ENCODE peak calls at places on chromosomes 1 and 21, in six cellular contexts. One of them, this sample, is unnamed.

GRCh38 chr1:9805006-9805526 is 18.7 kb downstream of the CLSTN1 start:
- DNase-seq in mammary epithelial cell: peak
- DNase-seq in GM20000: no peak
- DNase-seq in left ventricle myocardium inferior: no peak
- DNase-seq in esophagus muscularis mucosa: no peak
- DNase-seq in GM06990: no peak
- DNase-seq in this sample: no peak

GRCh38 chr1:46301406-46302090 is 1.9 kb downstream of the LRRC41 start:
- DNase-seq in mammary epithelial cell: peak
- DNase-seq in GM20000: peak
- DNase-seq in left ventricle myocardium inferior: no peak
- DNase-seq in esophagus muscularis mucosa: no peak
- DNase-seq in GM06990: no peak
- DNase-seq in this sample: no peak

GRCh38 chr21:46154955-46155513 is 345 bp downstream of the FTCD start:
- DNase-seq in mammary epithelial cell: no peak
- DNase-seq in GM20000: no peak
- DNase-seq in left ventricle myocardium inferior: no peak
- DNase-seq in esophagus muscularis mucosa: no peak
- DNase-seq in GM06990: no peak
- DNase-seq in this sample: no peak

GRCh38 chr1:186843931-186844330 is 15.2 kb downstream of the PLA2G4A start:
- DNase-seq in mammary epithelial cell: no peak
- DNase-seq in GM20000: no peak
- DNase-seq in left ventricle myocardium inferior: no peak
- DNase-seq in esophagus muscularis mucosa: no peak
- DNase-seq in GM06990: no peak
- DNase-seq in this sample: no peak

GRCh38 chr1:64231153-64231552 is 27.7 kb downstream of the UBE2U start:
- DNase-seq in mammary epithelial cell: peak
- DNase-seq in GM20000: no peak
- DNase-seq in left ventricle myocardium inferior: no peak
- DNase-seq in esophagus muscularis mucosa: no peak
- DNase-seq in GM06990: no peak
- DNase-seq in this sample: no peak

GRCh38 chr1:110056776-110057175 is 13.7 kb downstream of the ALX3 start:
- DNase-seq in mammary epithelial cell: peak
- DNase-seq in GM20000: no peak
- DNase-seq in left ventricle myocardium inferior: no peak
- DNase-seq in esophagus muscularis mucosa: no peak
- DNase-seq in GM06990: no peak
- DNase-seq in this sample: peak

GRCh38 chr1:160260436-160261382 is 1.6 kb downstream of the DCAF8 start:
- DNase-seq in mammary epithelial cell: peak
- DNase-seq in GM20000: no peak
- DNase-seq in left ventricle myocardium inferior: no peak
- DNase-seq in esophagus muscularis mucosa: no peak
- DNase-seq in GM06990: no peak
- DNase-seq in this sample: peak

GRCh38 chr1:58047265-58047858 is 499.2 kb downstream of the OMA1 start:
- DNase-seq in mammary epithelial cell: no peak
- DNase-seq in GM20000: peak
- DNase-seq in left ventricle myocardium inferior: no peak
- DNase-seq in esophagus muscularis mucosa: no peak
- DNase-seq in GM06990: no peak
- DNase-seq in this sample: no peak

GRCh38 chr1:202587859-202588480 is 122.3 kb downstream of the SYT2 start:
- DNase-seq in mammary epithelial cell: no peak
- DNase-seq in GM20000: no peak
- DNase-seq in left ventricle myocardium inferior: no peak
- DNase-seq in esophagus muscularis mucosa: no peak
- DNase-seq in GM06990: no peak
- DNase-seq in this sample: no peak

GRCh38 chr1:162206749-162207635 is 137.5 kb downstream of the NOS1AP start:
- DNase-seq in mammary epithelial cell: peak
- DNase-seq in GM20000: no peak
- DNase-seq in left ventricle myocardium inferior: no peak
- DNase-seq in esophagus muscularis mucosa: no peak
- DNase-seq in GM06990: no peak
- DNase-seq in this sample: no peak

GRCh38 chr1:99975569-99975968 is 5.8 kb downstream of the SLC35A3 start:
- DNase-seq in mammary epithelial cell: no peak
- DNase-seq in GM20000: no peak
- DNase-seq in left ventricle myocardium inferior: no peak
- DNase-seq in esophagus muscularis mucosa: no peak
- DNase-seq in GM06990: no peak
- DNase-seq in this sample: no peak

GRCh38 chr1:54800041-54800898 is 853 bp downstream of the TTC22 start:
- DNase-seq in mammary epithelial cell: no peak
- DNase-seq in GM20000: no peak
- DNase-seq in left ventricle myocardium inferior: no peak
- DNase-seq in esophagus muscularis mucosa: no peak
- DNase-seq in GM06990: no peak
- DNase-seq in this sample: no peak

GRCh38 chr1:168135982-168136708 is 585 bp downstream of the GPR161 start:
- DNase-seq in mammary epithelial cell: peak
- DNase-seq in GM20000: peak
- DNase-seq in left ventricle myocardium inferior: no peak
- DNase-seq in esophagus muscularis mucosa: no peak
- DNase-seq in GM06990: peak
- DNase-seq in this sample: no peak

GRCh38 chr21:16536661-16537359 is 807.0 kb downstream of the USP25 start:
- DNase-seq in mammary epithelial cell: peak
- DNase-seq in GM20000: no peak
- DNase-seq in left ventricle myocardium inferior: no peak
- DNase-seq in esophagus muscularis mucosa: no peak
- DNase-seq in GM06990: no peak
- DNase-seq in this sample: no peak

GRCh38 chr1:198153103-198153502 is 3.7 kb upstream of the NEK7 start:
- DNase-seq in mammary epithelial cell: no peak
- DNase-seq in GM20000: no peak
- DNase-seq in left ventricle myocardium inferior: no peak
- DNase-seq in esophagus muscularis mucosa: no peak
- DNase-seq in GM06990: no peak
- DNase-seq in this sample: peak

GRCh38 chr21:38853421-38853919 is 47.7 kb downstream of the ETS2 start:
- DNase-seq in mammary epithelial cell: peak
- DNase-seq in GM20000: no peak
- DNase-seq in left ventricle myocardium inferior: no peak
- DNase-seq in esophagus muscularis mucosa: peak
- DNase-seq in GM06990: peak
- DNase-seq in this sample: peak

GRCh38 chr1:15456313-15456954 is at the start of gene CELA2A:
- DNase-seq in mammary epithelial cell: no peak
- DNase-seq in GM20000: no peak
- DNase-seq in left ventricle myocardium inferior: no peak
- DNase-seq in esophagus muscularis mucosa: no peak
- DNase-seq in GM06990: no peak
- DNase-seq in this sample: no peak

GRCh38 chr1:161432091-161432490 is 64.4 kb upstream of the CFAP126 start:
- DNase-seq in mammary epithelial cell: peak
- DNase-seq in GM20000: no peak
- DNase-seq in left ventricle myocardium inferior: no peak
- DNase-seq in esophagus muscularis mucosa: no peak
- DNase-seq in GM06990: no peak
- DNase-seq in this sample: no peak

GRCh38 chr1:36098650-36099365 is 10.1 kb downstream of the ADPRS start:
- DNase-seq in mammary epithelial cell: no peak
- DNase-seq in GM20000: no peak
- DNase-seq in left ventricle myocardium inferior: no peak
- DNase-seq in esophagus muscularis mucosa: no peak
- DNase-seq in GM06990: no peak
- DNase-seq in this sample: no peak

GRCh38 chr1:36097693-36098585 is 9.2 kb downstream of the ADPRS start:
- DNase-seq in mammary epithelial cell: no peak
- DNase-seq in GM20000: no peak
- DNase-seq in left ventricle myocardium inferior: no peak
- DNase-seq in esophagus muscularis mucosa: no peak
- DNase-seq in GM06990: no peak
- DNase-seq in this sample: no peak

GRCh38 chr1:36094621-36095061 is 5.9 kb downstream of the ADPRS start:
- DNase-seq in mammary epithelial cell: no peak
- DNase-seq in GM20000: no peak
- DNase-seq in left ventricle myocardium inferior: no peak
- DNase-seq in esophagus muscularis mucosa: no peak
- DNase-seq in GM06990: no peak
- DNase-seq in this sample: no peak

GRCh38 chr1:36095760-36096405 is 7.2 kb downstream of the ADPRS start:
- DNase-seq in mammary epithelial cell: no peak
- DNase-seq in GM20000: no peak
- DNase-seq in left ventricle myocardium inferior: no peak
- DNase-seq in esophagus muscularis mucosa: no peak
- DNase-seq in GM06990: no peak
- DNase-seq in this sample: no peak

DNA sequence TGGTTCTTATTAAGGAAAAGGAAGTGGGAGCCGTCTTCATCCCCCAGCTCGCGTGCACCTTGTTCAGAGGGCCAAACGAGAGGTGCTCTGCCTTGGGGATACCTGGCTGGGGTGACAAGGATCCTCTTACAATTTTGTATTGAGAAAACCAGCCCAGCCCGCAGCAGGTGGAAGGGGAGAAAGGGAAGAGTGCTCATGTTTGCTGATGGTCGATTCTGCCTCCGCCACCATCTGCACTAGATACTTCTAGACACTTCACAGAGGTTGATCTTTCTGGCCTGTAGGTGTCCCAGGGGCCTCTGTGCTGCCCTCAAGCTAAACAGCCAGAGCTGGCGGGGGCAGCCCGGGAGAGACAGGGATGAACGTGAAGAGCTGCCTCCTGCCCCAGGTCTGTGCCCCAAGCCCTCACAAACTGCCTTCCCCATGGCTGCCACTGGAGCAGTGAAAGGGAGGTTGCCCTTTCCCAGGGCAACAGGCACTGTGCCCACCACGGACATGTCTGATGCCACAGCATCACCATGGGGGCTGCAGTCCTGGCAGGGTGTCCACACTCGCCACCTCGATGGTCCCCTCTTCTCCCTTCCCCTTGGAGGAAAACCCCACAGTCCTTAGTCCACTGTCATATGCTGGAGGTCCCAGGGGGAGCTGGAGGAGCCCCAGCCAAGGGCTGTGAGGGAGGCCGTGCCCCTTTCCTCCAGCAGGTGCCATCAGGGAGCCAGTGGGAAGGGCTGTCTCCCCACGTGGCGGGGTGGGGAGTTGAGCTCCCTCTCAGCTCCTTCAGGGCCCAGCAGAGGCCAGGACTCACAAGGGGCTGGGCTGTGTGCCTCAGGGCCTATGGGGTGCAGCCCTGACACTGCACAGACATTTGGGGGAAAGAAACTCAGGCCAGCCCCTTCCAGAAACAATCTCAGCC is 8.1 kb downstream of the ADPRS start:
- DNase-seq in mammary epithelial cell: no peak
- DNase-seq in GM20000: no peak
- DNase-seq in left ventricle myocardium inferior: no peak
- DNase-seq in esophagus muscularis mucosa: no peak
- DNase-seq in GM06990: no peak
- DNase-seq in this sample: peak
- TF ChIP-seq CTCF in mammary epithelial cell: peak
- TF ChIP-seq CTCF in GM20000: no peak
- TF ChIP-seq CTCF in left ventricle myocardium inferior: no peak
- TF ChIP-seq CTCF in esophagus muscularis mucosa: no peak
- TF ChIP-seq CTCF in GM06990: peak
- TF ChIP-seq CTCF in this sample: peak

DNA sequence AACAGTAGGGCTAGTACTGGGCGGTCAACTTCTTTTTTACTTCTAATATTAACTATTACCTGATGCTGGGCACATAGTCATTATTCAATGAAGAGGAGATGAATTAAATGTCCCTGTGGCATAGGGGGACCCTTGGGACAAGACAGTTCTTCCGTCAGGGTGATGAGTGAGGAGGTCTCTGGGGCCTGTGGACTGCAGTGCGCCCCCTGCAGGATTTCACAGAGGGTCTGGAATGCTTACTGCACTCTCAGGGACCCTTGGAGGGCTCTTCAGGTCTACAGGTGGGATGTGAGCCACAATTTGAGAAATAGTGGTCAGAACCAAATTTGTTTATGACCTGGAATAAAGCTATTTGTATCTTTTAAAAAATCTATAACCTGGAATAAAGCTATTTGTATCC is 149.4 kb downstream of the FAM78B start:
- DNase-seq in mammary epithelial cell: no peak
- DNase-seq in GM20000: no peak
- DNase-seq in left ventricle myocardium inferior: no peak
- DNase-seq in esophagus muscularis mucosa: no peak
- DNase-seq in GM06990: no peak
- DNase-seq in this sample: no peak
- TF ChIP-seq CTCF in mammary epithelial cell: no peak
- TF ChIP-seq CTCF in GM20000: no peak
- TF ChIP-seq CTCF in left ventricle myocardium inferior: no peak
- TF ChIP-seq CTCF in esophagus muscularis mucosa: no peak
- TF ChIP-seq CTCF in GM06990: peak
- TF ChIP-seq CTCF in this sample: no peak

DNA sequence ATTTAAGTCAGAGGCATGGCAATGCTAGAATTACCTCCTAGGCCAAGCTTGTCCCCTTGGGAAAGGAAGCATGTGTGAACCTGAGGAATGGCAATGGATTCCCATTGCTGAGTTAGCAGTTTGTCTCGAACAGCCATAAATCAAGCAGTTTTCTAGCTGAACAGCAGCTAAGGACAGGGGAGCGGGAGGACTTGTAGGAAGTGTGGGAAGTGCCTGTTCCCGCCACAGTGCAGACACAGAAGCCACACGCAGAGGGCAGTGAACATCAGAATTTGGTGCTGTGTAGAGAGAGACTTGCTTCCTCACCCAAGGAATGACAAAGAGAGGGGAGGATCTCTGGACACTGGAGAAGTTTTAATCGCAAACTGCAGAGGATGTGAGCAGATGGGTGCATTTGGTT is 3.8 kb downstream of the PHGDH start:
- DNase-seq in mammary epithelial cell: no peak
- DNase-seq in GM20000: no peak
- DNase-seq in left ventricle myocardium inferior: no peak
- DNase-seq in esophagus muscularis mucosa: no peak
- DNase-seq in GM06990: no peak
- DNase-seq in this sample: no peak
- TF ChIP-seq CTCF in mammary epithelial cell: no peak
- TF ChIP-seq CTCF in GM20000: no peak
- TF ChIP-seq CTCF in left ventricle myocardium inferior: no peak
- TF ChIP-seq CTCF in esophagus muscularis mucosa: no peak
- TF ChIP-seq CTCF in GM06990: no peak
- TF ChIP-seq CTCF in this sample: no peak

DNA sequence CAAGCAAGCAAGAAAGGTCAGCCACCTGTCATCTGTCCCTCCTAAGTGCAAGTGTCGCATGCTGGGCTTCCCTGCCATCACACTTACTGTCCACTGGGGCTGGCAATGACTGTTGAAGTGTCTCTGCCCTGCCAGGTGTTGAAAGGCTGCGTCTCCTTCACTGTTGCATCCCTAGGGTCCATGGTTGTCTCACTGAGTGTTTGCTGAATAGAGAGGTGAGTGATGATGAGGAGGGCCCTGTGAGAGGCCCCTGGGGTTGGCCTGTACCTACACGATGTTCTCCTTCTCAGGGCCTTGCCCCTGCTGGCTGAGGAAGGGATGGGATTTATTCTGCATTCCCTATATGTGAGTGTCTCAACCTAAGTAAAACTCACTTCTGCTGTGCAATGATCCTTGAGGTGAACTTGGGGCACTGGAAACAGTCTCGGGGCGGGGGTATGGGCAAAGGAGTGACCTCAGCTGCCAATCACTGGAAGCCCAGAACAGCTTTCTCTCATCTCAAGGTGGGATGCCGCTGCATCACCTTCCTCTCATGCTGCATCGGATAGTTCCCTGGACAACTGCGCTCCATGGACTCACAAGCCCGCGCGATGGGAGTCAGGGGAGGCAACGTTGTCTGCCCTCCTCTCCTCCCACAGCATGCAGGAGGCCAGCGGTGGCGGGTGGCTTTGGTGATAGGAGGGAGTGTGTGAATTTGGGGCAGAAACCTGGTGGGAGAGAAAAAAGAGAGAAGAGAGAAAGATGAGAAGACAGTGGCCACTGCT is 35.9 kb upstream of the SOX13 start:
- DNase-seq in mammary epithelial cell: no peak
- DNase-seq in GM20000: no peak
- DNase-seq in left ventricle myocardium inferior: no peak
- DNase-seq in esophagus muscularis mucosa: no peak
- DNase-seq in GM06990: no peak
- DNase-seq in this sample: no peak
- TF ChIP-seq CTCF in mammary epithelial cell: no peak
- TF ChIP-seq CTCF in GM20000: no peak
- TF ChIP-seq CTCF in left ventricle myocardium inferior: no peak
- TF ChIP-seq CTCF in esophagus muscularis mucosa: no peak
- TF ChIP-seq CTCF in GM06990: no peak
- TF ChIP-seq CTCF in this sample: peak